ENCODE peak calls at places on chromosomes 11 and 22, in eight cellular contexts. U is cardiac muscle cell, X is trophoblast cell, V is colonic mucosa, Q is right lobe of liver, L is lung, W is mesendoderm, Z is esophagus muscularis mucosa. M is an unnamed sample. For H3K27me3, the result is how much of the 10 kb centered on the place peaks cover.

GRCh38 chr22:38262051-38262795 is 10.6 kb downstream of the TMEM184B start:
- DNase-seq in L (peak), Z (no peak), V (peak), Q (peak), U (peak), X (peak), W (peak), M (peak)

GRCh38 chr11:27218498-27219038 is 144.4 kb downstream of the CCDC34 start:
- DNase-seq in L (no peak), Q (no peak), U (no peak), W (peak), Z (no peak), X (peak), V (no peak), M (no peak)

GRCh38 chr11:61688368-61689163 is 8.4 kb downstream of the DAGLA start:
- DNase-seq in Z (peak), U (no peak), X (peak), V (peak), L (peak), Q (no peak), W (no peak), M (no peak)

GRCh38 chr11:59138643-59139042 is 4.0 kb upstream of the FAM111A start:
- DNase-seq in W (no peak), L (no peak), Z (no peak), V (no peak), X (no peak), U (no peak), Q (no peak), M (no peak)

GRCh38 chr11:1533342-1533725 is 38.7 kb downstream of the DUSP8 start:
- DNase-seq in L (no peak), Q (no peak), Z (no peak), U (no peak), W (no peak), X (no peak), V (no peak), M (no peak)

GRCh38 chr11:123137496-123138270 is 57.4 kb downstream of the CLMP start:
- DNase-seq in U (peak), L (peak), Z (no peak), W (peak), Q (peak), X (no peak), V (peak), M (no peak)

GRCh38 chr22:35477911-35478582 is 62.6 kb upstream of the RASD2 start:
- DNase-seq in L (no peak), Z (no peak), Q (peak), X (no peak), V (peak), W (no peak), U (no peak), M (no peak)

GRCh38 chr11:114413958-114414357 is 13.5 kb downstream of the RBM7 start:
- DNase-seq in Z (no peak), Q (no peak), W (no peak), U (no peak), X (no peak), L (no peak), V (no peak), M (no peak)

GRCh38 chr11:8209208-8209807 is 40.5 kb upstream of the RIC3 start:
- DNase-seq in U (no peak), X (no peak), Q (no peak), W (peak), V (peak), Z (no peak), L (no peak), M (no peak)

GRCh38 chr11:2104524-2105440 is 34.4 kb downstream of the IGF2 start:
- DNase-seq in W (no peak), X (no peak), L (no peak), Q (no peak), V (no peak), Z (no peak), U (no peak), M (no peak)

GRCh38 chr11:9605742-9606141 is 32.3 kb downstream of the WEE1 start:
- DNase-seq in Z (peak), Q (no peak), L (no peak), U (no peak), V (no peak), W (no peak), X (no peak), M (no peak)

GRCh38 chr11:75547617-75548054 is 14.4 kb upstream of the SERPINH1 start:
- DNase-seq in Q (no peak), L (peak), Z (no peak), W (peak), U (peak), X (peak), V (peak), M (no peak)

GRCh38 chr22:27825174-27825573 is 23.6 kb upstream of the MN1 start:
- DNase-seq in U (no peak), W (peak), L (no peak), Z (no peak), Q (no peak), X (no peak), V (no peak), M (no peak)

GRCh38 chr11:123597859-123598258 is 56.6 kb downstream of the SCN3B start:
- DNase-seq in V (no peak), L (no peak), X (no peak), W (no peak), Z (no peak), Q (no peak), U (no peak), M (no peak)

GRCh38 chr11:65890324-65891179 is at the start of gene CCDC85B:
- DNase-seq in W (peak), L (peak), V (peak), Z (peak), X (peak), Q (peak), U (peak), M (peak)

GRCh38 chr22:33539902-33540751 is 380.1 kb downstream of the LARGE1 start:
- DNase-seq in V (peak), X (no peak), Q (peak), Z (no peak), W (no peak), U (no peak), L (peak), M (no peak)

DNA sequence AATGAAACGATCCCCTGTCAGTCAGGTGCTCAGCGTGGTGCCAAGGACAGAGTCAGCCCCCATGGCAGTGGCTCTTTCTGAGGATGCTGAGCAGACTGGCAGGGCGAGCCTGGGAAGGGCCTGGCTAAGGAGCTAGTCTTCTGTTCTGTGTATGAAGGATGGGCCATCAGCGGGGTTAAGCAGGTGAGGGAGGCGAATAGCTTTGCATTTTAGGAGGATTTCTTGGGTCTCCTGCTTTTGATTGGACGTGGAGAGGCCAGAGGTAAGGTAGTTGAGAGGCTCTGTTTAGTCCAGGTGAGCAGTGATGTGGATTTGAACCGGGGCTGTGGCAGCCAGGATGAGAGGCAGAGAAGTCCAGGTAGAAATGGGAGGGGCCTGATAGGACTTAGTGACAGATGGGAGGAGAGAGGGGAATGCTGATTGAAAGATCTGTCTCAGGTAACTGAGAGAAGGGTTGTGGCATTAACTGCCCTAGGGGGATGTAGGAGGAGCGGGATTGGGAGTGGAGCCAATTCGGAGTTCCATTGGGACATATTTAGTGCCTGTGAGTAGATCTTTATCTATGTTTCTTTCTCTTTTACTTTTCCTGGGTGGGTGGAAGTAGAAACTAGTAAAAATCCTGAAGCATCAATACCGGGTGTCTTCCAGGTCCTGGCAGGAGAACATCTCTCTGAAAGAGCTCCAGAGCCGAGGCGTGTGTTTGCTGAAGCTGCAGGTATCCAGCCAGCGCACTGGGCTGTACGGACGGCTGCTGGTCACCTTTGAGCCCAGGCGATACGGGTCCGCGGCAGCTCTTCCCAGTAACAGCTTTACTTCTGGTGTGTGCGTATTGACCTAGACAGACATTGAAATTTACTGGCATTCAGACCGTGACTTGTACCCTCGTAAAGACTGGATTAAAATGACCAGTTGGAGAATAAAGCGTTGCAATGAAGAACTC is 2.0 kb downstream of the IGHMBP2 start:
- DNase-seq in V (no peak), U (no peak), W (peak), X (peak), Z (no peak), L (no peak), Q (no peak), M (no peak)
- H3K4me3 ChIP-seq in V (no peak), U (no peak), W (no peak), X (no peak), Z (peak), L (no peak), Q (no peak), M (peak)

GRCh38 chr11:129252621-129253020 is 60.5 kb upstream of the ARHGAP32 start:
- DNase-seq in X (no peak), W (peak), L (no peak), Z (no peak), U (no peak), Q (no peak), V (no peak), M (no peak)

GRCh38 chr11:129259950-129260349 is 67.8 kb upstream of the ARHGAP32 start:
- DNase-seq in L (no peak), Z (no peak), U (no peak), V (no peak), X (no peak), W (peak), Q (no peak), M (no peak)

GRCh38 chr11:129260750-129261149 is 68.6 kb upstream of the ARHGAP32 start:
- DNase-seq in X (no peak), Q (no peak), L (no peak), V (no peak), U (no peak), Z (no peak), W (no peak), M (no peak)

GRCh38 chr11:129257512-129257911 is 65.4 kb upstream of the ARHGAP32 start:
- DNase-seq in L (no peak), Z (no peak), X (no peak), V (no peak), Q (no peak), W (no peak), U (no peak), M (no peak)

GRCh38 chr11:129258205-129258604 is 66.1 kb upstream of the ARHGAP32 start:
- DNase-seq in U (no peak), Q (no peak), W (no peak), L (no peak), X (no peak), V (no peak), Z (no peak), M (no peak)
- H3K27ac ChIP-seq in U (no peak), Q (no peak), W (no peak), L (no peak), X (no peak), V (no peak), Z (no peak), M (no peak)

DNA sequence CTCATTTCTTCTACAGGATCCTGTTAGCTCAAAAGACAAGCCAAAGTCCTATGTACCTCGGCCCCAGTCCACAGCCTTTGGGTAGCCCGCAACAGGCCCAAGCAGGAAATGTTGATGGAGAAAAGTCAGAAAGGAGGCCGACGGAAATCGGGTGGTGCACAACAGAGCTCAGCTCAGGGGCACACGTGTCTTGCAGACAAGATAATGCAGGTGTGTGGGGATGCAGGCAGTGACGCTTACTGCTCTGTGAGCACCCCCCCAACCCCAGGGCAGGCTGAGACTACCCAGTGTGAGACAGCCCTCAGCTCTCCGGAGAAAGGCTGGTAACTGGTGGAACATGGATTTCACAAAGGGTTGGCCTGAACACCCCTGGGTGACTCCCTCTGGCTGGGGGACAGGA is 4.3 kb upstream of the PDE2A start:
- DNase-seq in V (no peak), Z (no peak), X (no peak), Q (no peak), W (no peak), U (no peak), L (no peak), M (no peak)
- H3K27me3 ChIP-seq in V (under half), Z (under half), X (under half), Q (under half), W (under half), U (under half), L (under half), M (under half)

GRCh38 chr11:3721002-3721401 is 49.8 kb upstream of the CHRNA10 start:
- DNase-seq in U (no peak), Z (no peak), Q (no peak), V (no peak), L (no peak), W (no peak), X (no peak), M (no peak)

GRCh38 chr11:3722100-3722499 is 50.9 kb upstream of the CHRNA10 start:
- DNase-seq in V (no peak), Z (no peak), Q (no peak), U (no peak), W (no peak), X (no peak), L (no peak), M (no peak)

DNA sequence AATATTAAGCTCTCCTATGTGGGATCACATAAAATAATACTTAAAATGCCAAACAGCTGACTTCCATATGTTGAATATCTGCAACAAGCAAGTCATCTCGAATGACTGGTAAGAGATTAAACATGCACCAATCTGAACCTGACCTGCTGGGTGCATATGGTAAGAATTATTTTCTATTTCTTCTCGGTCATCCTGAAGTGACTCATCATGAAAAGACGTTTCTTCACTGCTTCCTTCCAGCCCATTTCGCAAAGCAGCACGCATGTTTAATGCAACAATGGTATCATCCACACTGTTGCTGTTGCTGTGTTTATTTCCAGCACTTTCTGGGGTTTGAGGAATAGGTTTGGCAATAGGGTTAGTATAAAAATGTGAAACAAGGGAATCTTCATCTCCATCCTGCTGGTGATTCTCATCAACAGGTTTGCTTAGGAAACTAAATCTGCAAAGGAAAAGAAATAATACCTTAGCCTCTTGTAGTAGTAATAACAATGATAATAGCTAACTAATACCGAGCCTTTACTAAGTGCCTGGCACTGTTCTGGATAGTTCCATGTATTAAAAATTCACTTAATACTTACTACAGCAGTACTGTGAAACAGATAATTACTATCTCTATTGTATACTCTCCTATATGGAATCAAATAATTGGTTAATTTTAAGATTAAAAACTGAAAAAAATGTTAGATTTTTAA is 52.0 kb upstream of the CHRNA10 start:
- DNase-seq in Q (no peak), V (no peak), U (no peak), X (peak), W (no peak), L (no peak), Z (no peak), M (no peak)
- H3K4me3 ChIP-seq in Q (no peak), V (no peak), U (no peak), X (no peak), W (no peak), L (no peak), Z (no peak), M (no peak)